ENCODE peak calls at places on chromosomes 12 and 14, in six cellular contexts. One of them, this sample, is unnamed.

GRCh38 chr14:21528381-21529348 is 2.5 kb upstream of the SALL2 start:
- DNase-seq in psoas muscle: no peak
- DNase-seq in stimulated activated CD8-positive, alpha-beta memory T cell treated with anti-CD3 and anti-CD28 coated beads, Interleukin-2, amount 100 ng/mL, for 1 hour: no peak
- DNase-seq in heart right ventricle: no peak
- DNase-seq in transverse colon: no peak
- DNase-seq in H9: no peak
- DNase-seq in this sample: no peak

GRCh38 chr12:59600174-59600573 is 4.3 kb downstream of the SLC16A7 start:
- DNase-seq in psoas muscle: no peak
- DNase-seq in stimulated activated CD8-positive, alpha-beta memory T cell treated with anti-CD3 and anti-CD28 coated beads, Interleukin-2, amount 100 ng/mL, for 1 hour: no peak
- DNase-seq in heart right ventricle: no peak
- DNase-seq in transverse colon: no peak
- DNase-seq in H9: no peak
- DNase-seq in this sample: no peak

GRCh38 chr12:15599266-15600037 is 189.7 kb downstream of the EPS8 start:
- DNase-seq in psoas muscle: no peak
- DNase-seq in stimulated activated CD8-positive, alpha-beta memory T cell treated with anti-CD3 and anti-CD28 coated beads, Interleukin-2, amount 100 ng/mL, for 1 hour: no peak
- DNase-seq in heart right ventricle: no peak
- DNase-seq in transverse colon: no peak
- DNase-seq in H9: no peak
- DNase-seq in this sample: no peak

GRCh38 chr12:49783917-49784676 is 42.7 kb downstream of the TMBIM6 start:
- DNase-seq in psoas muscle: no peak
- DNase-seq in stimulated activated CD8-positive, alpha-beta memory T cell treated with anti-CD3 and anti-CD28 coated beads, Interleukin-2, amount 100 ng/mL, for 1 hour: no peak
- DNase-seq in heart right ventricle: no peak
- DNase-seq in transverse colon: no peak
- DNase-seq in H9: no peak
- DNase-seq in this sample: no peak

GRCh38 chr14:77303417-77304156 is 17.1 kb downstream of the POMT2 start:
- DNase-seq in psoas muscle: no peak
- DNase-seq in stimulated activated CD8-positive, alpha-beta memory T cell treated with anti-CD3 and anti-CD28 coated beads, Interleukin-2, amount 100 ng/mL, for 1 hour: no peak
- DNase-seq in heart right ventricle: no peak
- DNase-seq in transverse colon: no peak
- DNase-seq in H9: no peak
- DNase-seq in this sample: no peak

GRCh38 chr14:49786315-49786714 is 18.4 kb downstream of the KLHDC2 start:
- DNase-seq in psoas muscle: no peak
- DNase-seq in stimulated activated CD8-positive, alpha-beta memory T cell treated with anti-CD3 and anti-CD28 coated beads, Interleukin-2, amount 100 ng/mL, for 1 hour: no peak
- DNase-seq in heart right ventricle: no peak
- DNase-seq in transverse colon: no peak
- DNase-seq in H9: no peak
- DNase-seq in this sample: no peak

GRCh38 chr12:29229158-29229505 is 80.1 kb downstream of the FAR2 start:
- DNase-seq in psoas muscle: no peak
- DNase-seq in stimulated activated CD8-positive, alpha-beta memory T cell treated with anti-CD3 and anti-CD28 coated beads, Interleukin-2, amount 100 ng/mL, for 1 hour: no peak
- DNase-seq in heart right ventricle: no peak
- DNase-seq in transverse colon: no peak
- DNase-seq in H9: no peak
- DNase-seq in this sample: no peak

GRCh38 chr14:34951286-34951685 is 31.5 kb upstream of the SRP54 start:
- DNase-seq in psoas muscle: no peak
- DNase-seq in stimulated activated CD8-positive, alpha-beta memory T cell treated with anti-CD3 and anti-CD28 coated beads, Interleukin-2, amount 100 ng/mL, for 1 hour: no peak
- DNase-seq in heart right ventricle: no peak
- DNase-seq in transverse colon: no peak
- DNase-seq in H9: no peak
- DNase-seq in this sample: no peak

GRCh38 chr12:66066071-66066928 is 64.2 kb downstream of the LLPH start:
- DNase-seq in psoas muscle: no peak
- DNase-seq in stimulated activated CD8-positive, alpha-beta memory T cell treated with anti-CD3 and anti-CD28 coated beads, Interleukin-2, amount 100 ng/mL, for 1 hour: no peak
- DNase-seq in heart right ventricle: no peak
- DNase-seq in transverse colon: no peak
- DNase-seq in H9: no peak
- DNase-seq in this sample: no peak

GRCh38 chr12:42666671-42667243 is 77.2 kb upstream of the PRICKLE1 start:
- DNase-seq in psoas muscle: no peak
- DNase-seq in stimulated activated CD8-positive, alpha-beta memory T cell treated with anti-CD3 and anti-CD28 coated beads, Interleukin-2, amount 100 ng/mL, for 1 hour: no peak
- DNase-seq in heart right ventricle: no peak
- DNase-seq in transverse colon: no peak
- DNase-seq in H9: peak
- DNase-seq in this sample: no peak

GRCh38 chr12:1842905-1843640 is 22.7 kb downstream of the LRTM2 start:
- DNase-seq in psoas muscle: no peak
- DNase-seq in stimulated activated CD8-positive, alpha-beta memory T cell treated with anti-CD3 and anti-CD28 coated beads, Interleukin-2, amount 100 ng/mL, for 1 hour: no peak
- DNase-seq in heart right ventricle: no peak
- DNase-seq in transverse colon: peak
- DNase-seq in H9: peak
- DNase-seq in this sample: no peak

GRCh38 chr12:18217981-18218380 is 43.3 kb upstream of the PIK3C2G start:
- DNase-seq in psoas muscle: no peak
- DNase-seq in stimulated activated CD8-positive, alpha-beta memory T cell treated with anti-CD3 and anti-CD28 coated beads, Interleukin-2, amount 100 ng/mL, for 1 hour: no peak
- DNase-seq in heart right ventricle: no peak
- DNase-seq in transverse colon: no peak
- DNase-seq in H9: no peak
- DNase-seq in this sample: no peak

GRCh38 chr12:124938606-124939427 is 24.4 kb upstream of the UBC start:
- DNase-seq in psoas muscle: peak
- DNase-seq in stimulated activated CD8-positive, alpha-beta memory T cell treated with anti-CD3 and anti-CD28 coated beads, Interleukin-2, amount 100 ng/mL, for 1 hour: no peak
- DNase-seq in heart right ventricle: peak
- DNase-seq in transverse colon: peak
- DNase-seq in H9: peak
- DNase-seq in this sample: peak

GRCh38 chr12:52260351-52261210 is 13.9 kb upstream of the KRT86 start:
- DNase-seq in psoas muscle: no peak
- DNase-seq in stimulated activated CD8-positive, alpha-beta memory T cell treated with anti-CD3 and anti-CD28 coated beads, Interleukin-2, amount 100 ng/mL, for 1 hour: no peak
- DNase-seq in heart right ventricle: no peak
- DNase-seq in transverse colon: no peak
- DNase-seq in H9: no peak
- DNase-seq in this sample: no peak

GRCh38 chr14:105503296-105503640 is 12.2 kb downstream of the TEDC1 start:
- DNase-seq in psoas muscle: no peak
- DNase-seq in stimulated activated CD8-positive, alpha-beta memory T cell treated with anti-CD3 and anti-CD28 coated beads, Interleukin-2, amount 100 ng/mL, for 1 hour: no peak
- DNase-seq in heart right ventricle: no peak
- DNase-seq in transverse colon: no peak
- DNase-seq in H9: no peak
- DNase-seq in this sample: no peak

GRCh38 chr12:130351331-130351730 is 13.6 kb downstream of the PIWIL1 start:
- DNase-seq in psoas muscle: no peak
- DNase-seq in stimulated activated CD8-positive, alpha-beta memory T cell treated with anti-CD3 and anti-CD28 coated beads, Interleukin-2, amount 100 ng/mL, for 1 hour: no peak
- DNase-seq in heart right ventricle: no peak
- DNase-seq in transverse colon: no peak
- DNase-seq in H9: no peak
- DNase-seq in this sample: no peak

GRCh38 chr12:54017845-54018607 is 9.2 kb downstream of the HOXC8 start:
- DNase-seq in psoas muscle: peak
- DNase-seq in stimulated activated CD8-positive, alpha-beta memory T cell treated with anti-CD3 and anti-CD28 coated beads, Interleukin-2, amount 100 ng/mL, for 1 hour: peak
- DNase-seq in heart right ventricle: peak
- DNase-seq in transverse colon: peak
- DNase-seq in H9: peak
- DNase-seq in this sample: peak

GRCh38 chr14:68688872-68689371 is 103.9 kb downstream of the ZFP36L1 start:
- DNase-seq in psoas muscle: no peak
- DNase-seq in stimulated activated CD8-positive, alpha-beta memory T cell treated with anti-CD3 and anti-CD28 coated beads, Interleukin-2, amount 100 ng/mL, for 1 hour: no peak
- DNase-seq in heart right ventricle: no peak
- DNase-seq in transverse colon: no peak
- DNase-seq in H9: no peak
- DNase-seq in this sample: no peak

GRCh38 chr12:120457133-120457532 is 10.9 kb downstream of the GATC start:
- DNase-seq in psoas muscle: no peak
- DNase-seq in stimulated activated CD8-positive, alpha-beta memory T cell treated with anti-CD3 and anti-CD28 coated beads, Interleukin-2, amount 100 ng/mL, for 1 hour: no peak
- DNase-seq in heart right ventricle: no peak
- DNase-seq in transverse colon: no peak
- DNase-seq in H9: peak
- DNase-seq in this sample: no peak

GRCh38 chr14:73723799-73724621 is 9.8 kb upstream of the PNMA1 start:
- DNase-seq in psoas muscle: peak
- DNase-seq in stimulated activated CD8-positive, alpha-beta memory T cell treated with anti-CD3 and anti-CD28 coated beads, Interleukin-2, amount 100 ng/mL, for 1 hour: no peak
- DNase-seq in heart right ventricle: peak
- DNase-seq in transverse colon: no peak
- DNase-seq in H9: peak
- DNase-seq in this sample: peak

GRCh38 chr14:64501326-64502171 is 2.1 kb downstream of the ZBTB25 start:
- DNase-seq in psoas muscle: peak
- DNase-seq in stimulated activated CD8-positive, alpha-beta memory T cell treated with anti-CD3 and anti-CD28 coated beads, Interleukin-2, amount 100 ng/mL, for 1 hour: no peak
- DNase-seq in heart right ventricle: peak
- DNase-seq in transverse colon: peak
- DNase-seq in H9: no peak
- DNase-seq in this sample: peak

GRCh38 chr12:94571556-94571955 is 78.8 kb downstream of the TMCC3 start:
- DNase-seq in psoas muscle: no peak
- DNase-seq in stimulated activated CD8-positive, alpha-beta memory T cell treated with anti-CD3 and anti-CD28 coated beads, Interleukin-2, amount 100 ng/mL, for 1 hour: no peak
- DNase-seq in heart right ventricle: no peak
- DNase-seq in transverse colon: peak
- DNase-seq in H9: no peak
- DNase-seq in this sample: peak

GRCh38 chr14:69238883-69239282 is 21.1 kb upstream of the GALNT16 start:
- DNase-seq in psoas muscle: no peak
- DNase-seq in stimulated activated CD8-positive, alpha-beta memory T cell treated with anti-CD3 and anti-CD28 coated beads, Interleukin-2, amount 100 ng/mL, for 1 hour: no peak
- DNase-seq in heart right ventricle: no peak
- DNase-seq in transverse colon: no peak
- DNase-seq in H9: no peak
- DNase-seq in this sample: no peak

GRCh38 chr12:2891240-2892053 is 756 bp downstream of the TULP3 start:
- DNase-seq in psoas muscle: peak
- DNase-seq in stimulated activated CD8-positive, alpha-beta memory T cell treated with anti-CD3 and anti-CD28 coated beads, Interleukin-2, amount 100 ng/mL, for 1 hour: no peak
- DNase-seq in heart right ventricle: peak
- DNase-seq in transverse colon: peak
- DNase-seq in H9: peak
- DNase-seq in this sample: peak

GRCh38 chr12:81668475-81668874 is 90.7 kb downstream of the PPFIA2 start:
- DNase-seq in psoas muscle: no peak
- DNase-seq in stimulated activated CD8-positive, alpha-beta memory T cell treated with anti-CD3 and anti-CD28 coated beads, Interleukin-2, amount 100 ng/mL, for 1 hour: no peak
- DNase-seq in heart right ventricle: no peak
- DNase-seq in transverse colon: no peak
- DNase-seq in H9: no peak
- DNase-seq in this sample: no peak

GRCh38 chr12:71872999-71873398 is 33.4 kb downstream of the TBC1D15 start:
- DNase-seq in psoas muscle: no peak
- DNase-seq in stimulated activated CD8-positive, alpha-beta memory T cell treated with anti-CD3 and anti-CD28 coated beads, Interleukin-2, amount 100 ng/mL, for 1 hour: no peak
- DNase-seq in heart right ventricle: no peak
- DNase-seq in transverse colon: no peak
- DNase-seq in H9: no peak
- DNase-seq in this sample: no peak

GRCh38 chr12:56391721-56392120 is 29.1 kb upstream of the APOF start:
- DNase-seq in psoas muscle: no peak
- DNase-seq in stimulated activated CD8-positive, alpha-beta memory T cell treated with anti-CD3 and anti-CD28 coated beads, Interleukin-2, amount 100 ng/mL, for 1 hour: no peak
- DNase-seq in heart right ventricle: no peak
- DNase-seq in transverse colon: no peak
- DNase-seq in H9: no peak
- DNase-seq in this sample: no peak

GRCh38 chr12:123250471-123251383 is 17.5 kb downstream of the MTRFR start:
- DNase-seq in psoas muscle: no peak
- DNase-seq in stimulated activated CD8-positive, alpha-beta memory T cell treated with anti-CD3 and anti-CD28 coated beads, Interleukin-2, amount 100 ng/mL, for 1 hour: no peak
- DNase-seq in heart right ventricle: no peak
- DNase-seq in transverse colon: peak
- DNase-seq in H9: peak
- DNase-seq in this sample: no peak

GRCh38 chr12:68786929-68787328 is 21.0 kb upstream of the MDM2 start:
- DNase-seq in psoas muscle: no peak
- DNase-seq in stimulated activated CD8-positive, alpha-beta memory T cell treated with anti-CD3 and anti-CD28 coated beads, Interleukin-2, amount 100 ng/mL, for 1 hour: no peak
- DNase-seq in heart right ventricle: no peak
- DNase-seq in transverse colon: no peak
- DNase-seq in H9: no peak
- DNase-seq in this sample: no peak

GRCh38 chr12:8065991-8066594 is at the start of gene C3AR1:
- DNase-seq in psoas muscle: no peak
- DNase-seq in stimulated activated CD8-positive, alpha-beta memory T cell treated with anti-CD3 and anti-CD28 coated beads, Interleukin-2, amount 100 ng/mL, for 1 hour: peak
- DNase-seq in heart right ventricle: no peak
- DNase-seq in transverse colon: peak
- DNase-seq in H9: no peak
- DNase-seq in this sample: no peak

GRCh38 chr12:24773996-24774395 is 174.9 kb downstream of the BCAT1 start:
- DNase-seq in psoas muscle: no peak
- DNase-seq in stimulated activated CD8-positive, alpha-beta memory T cell treated with anti-CD3 and anti-CD28 coated beads, Interleukin-2, amount 100 ng/mL, for 1 hour: no peak
- DNase-seq in heart right ventricle: no peak
- DNase-seq in transverse colon: no peak
- DNase-seq in H9: no peak
- DNase-seq in this sample: no peak

GRCh38 chr12:78198896-78199295 is 368.2 kb downstream of the NAV3 start:
- DNase-seq in psoas muscle: no peak
- DNase-seq in stimulated activated CD8-positive, alpha-beta memory T cell treated with anti-CD3 and anti-CD28 coated beads, Interleukin-2, amount 100 ng/mL, for 1 hour: no peak
- DNase-seq in heart right ventricle: no peak
- DNase-seq in transverse colon: no peak
- DNase-seq in H9: no peak
- DNase-seq in this sample: no peak

GRCh38 chr12:32559434-32559833 is 119.7 kb upstream of the DNM1L start:
- DNase-seq in psoas muscle: no peak
- DNase-seq in stimulated activated CD8-positive, alpha-beta memory T cell treated with anti-CD3 and anti-CD28 coated beads, Interleukin-2, amount 100 ng/mL, for 1 hour: no peak
- DNase-seq in heart right ventricle: no peak
- DNase-seq in transverse colon: no peak
- DNase-seq in H9: no peak
- DNase-seq in this sample: no peak

GRCh38 chr14:86015916-86016315 is 486.0 kb downstream of the FLRT2 start:
- DNase-seq in psoas muscle: no peak
- DNase-seq in stimulated activated CD8-positive, alpha-beta memory T cell treated with anti-CD3 and anti-CD28 coated beads, Interleukin-2, amount 100 ng/mL, for 1 hour: no peak
- DNase-seq in heart right ventricle: no peak
- DNase-seq in transverse colon: no peak
- DNase-seq in H9: no peak
- DNase-seq in this sample: no peak

GRCh38 chr12:1869145-1869544 is 48.8 kb downstream of the LRTM2 start:
- DNase-seq in psoas muscle: no peak
- DNase-seq in stimulated activated CD8-positive, alpha-beta memory T cell treated with anti-CD3 and anti-CD28 coated beads, Interleukin-2, amount 100 ng/mL, for 1 hour: no peak
- DNase-seq in heart right ventricle: no peak
- DNase-seq in transverse colon: no peak
- DNase-seq in H9: peak
- DNase-seq in this sample: no peak

GRCh38 chr12:2679816-2680675 is 114.7 kb upstream of the FKBP4 start:
- DNase-seq in psoas muscle: no peak
- DNase-seq in stimulated activated CD8-positive, alpha-beta memory T cell treated with anti-CD3 and anti-CD28 coated beads, Interleukin-2, amount 100 ng/mL, for 1 hour: no peak
- DNase-seq in heart right ventricle: no peak
- DNase-seq in transverse colon: no peak
- DNase-seq in H9: peak
- DNase-seq in this sample: no peak

This sample was measured in heart left ventricle.